ENCODE peak calls at places on chromosomes 12 and 14, in seven cellular contexts. One of them, this sample, is unnamed.

GRCh38 chr14:68607081-68607851 is 185.6 kb downstream of the ZFP36L1 start:
- DNase-seq in stimulated activated CD8-positive, alpha-beta memory T cell treated with anti-CD3 and anti-CD28 coated beads, Interleukin-7, amount 100 ng/mL, for 4 hours: no peak
- DNase-seq in T-helper 9 cell: no peak
- DNase-seq in dermis microvascular lymphatic vessel endothelial cell: no peak
- DNase-seq in OCI-LY7: no peak
- DNase-seq in tibial artery: peak; percentile 69
- DNase-seq in HEK293T: no peak
- DNase-seq in this sample: no peak

GRCh38 chr14:32601908-32602307 is 272.8 kb downstream of the AKAP6 start:
- DNase-seq in stimulated activated CD8-positive, alpha-beta memory T cell treated with anti-CD3 and anti-CD28 coated beads, Interleukin-7, amount 100 ng/mL, for 4 hours: no peak
- DNase-seq in T-helper 9 cell: no peak
- DNase-seq in dermis microvascular lymphatic vessel endothelial cell: no peak
- DNase-seq in OCI-LY7: no peak
- DNase-seq in tibial artery: no peak
- DNase-seq in HEK293T: no peak
- DNase-seq in this sample: no peak

GRCh38 chr12:61097991-61098580 is 1162.1 kb upstream of the USP15 start:
- DNase-seq in stimulated activated CD8-positive, alpha-beta memory T cell treated with anti-CD3 and anti-CD28 coated beads, Interleukin-7, amount 100 ng/mL, for 4 hours: no peak
- DNase-seq in T-helper 9 cell: no peak
- DNase-seq in dermis microvascular lymphatic vessel endothelial cell: no peak
- DNase-seq in OCI-LY7: no peak
- DNase-seq in tibial artery: no peak
- DNase-seq in HEK293T: no peak
- DNase-seq in this sample: no peak

GRCh38 chr12:127363392-127363791 is 903.6 kb upstream of the TMEM132C start:
- DNase-seq in stimulated activated CD8-positive, alpha-beta memory T cell treated with anti-CD3 and anti-CD28 coated beads, Interleukin-7, amount 100 ng/mL, for 4 hours: no peak
- DNase-seq in T-helper 9 cell: no peak
- DNase-seq in dermis microvascular lymphatic vessel endothelial cell: no peak
- DNase-seq in OCI-LY7: no peak
- DNase-seq in tibial artery: no peak
- DNase-seq in HEK293T: no peak
- DNase-seq in this sample: no peak

GRCh38 chr14:23131482-23131881 is 12.4 kb upstream of the CEBPE start:
- DNase-seq in stimulated activated CD8-positive, alpha-beta memory T cell treated with anti-CD3 and anti-CD28 coated beads, Interleukin-7, amount 100 ng/mL, for 4 hours: no peak
- DNase-seq in T-helper 9 cell: no peak
- DNase-seq in dermis microvascular lymphatic vessel endothelial cell: no peak
- DNase-seq in OCI-LY7: no peak
- DNase-seq in tibial artery: no peak
- DNase-seq in HEK293T: no peak
- DNase-seq in this sample: no peak

GRCh38 chr12:98772818-98773217 is 127.7 kb downstream of the APAF1 start:
- DNase-seq in stimulated activated CD8-positive, alpha-beta memory T cell treated with anti-CD3 and anti-CD28 coated beads, Interleukin-7, amount 100 ng/mL, for 4 hours: no peak
- DNase-seq in T-helper 9 cell: no peak
- DNase-seq in dermis microvascular lymphatic vessel endothelial cell: no peak
- DNase-seq in OCI-LY7: no peak
- DNase-seq in tibial artery: no peak
- DNase-seq in HEK293T: no peak
- DNase-seq in this sample: no peak

GRCh38 chr12:77124767-77125166 is 59.4 kb upstream of the E2F7 start:
- DNase-seq in stimulated activated CD8-positive, alpha-beta memory T cell treated with anti-CD3 and anti-CD28 coated beads, Interleukin-7, amount 100 ng/mL, for 4 hours: no peak
- DNase-seq in T-helper 9 cell: no peak
- DNase-seq in dermis microvascular lymphatic vessel endothelial cell: no peak
- DNase-seq in OCI-LY7: no peak
- DNase-seq in tibial artery: no peak
- DNase-seq in HEK293T: no peak
- DNase-seq in this sample: no peak

GRCh38 chr14:74425525-74426201 is 347 bp downstream of the SYNDIG1L start:
- DNase-seq in stimulated activated CD8-positive, alpha-beta memory T cell treated with anti-CD3 and anti-CD28 coated beads, Interleukin-7, amount 100 ng/mL, for 4 hours: peak; percentile 39
- DNase-seq in T-helper 9 cell: peak; percentile 54
- DNase-seq in dermis microvascular lymphatic vessel endothelial cell: peak; percentile 26
- DNase-seq in OCI-LY7: no peak
- DNase-seq in tibial artery: peak; percentile 65
- DNase-seq in HEK293T: peak; percentile 94
- DNase-seq in this sample: no peak

GRCh38 chr14:51422704-51423103 is 182.7 kb downstream of the TMX1 start:
- DNase-seq in stimulated activated CD8-positive, alpha-beta memory T cell treated with anti-CD3 and anti-CD28 coated beads, Interleukin-7, amount 100 ng/mL, for 4 hours: no peak
- DNase-seq in T-helper 9 cell: no peak
- DNase-seq in dermis microvascular lymphatic vessel endothelial cell: no peak
- DNase-seq in OCI-LY7: no peak
- DNase-seq in tibial artery: no peak
- DNase-seq in HEK293T: no peak
- DNase-seq in this sample: no peak

This sample was measured in Peyer's patch.